ENCODE peak calls at places on chromosome 10, in four cellular contexts. One of them, this sample, is unnamed.

GRCh38 chr10:75492151-75492550 is 60.7 kb downstream of the LRMDA start:
- DNase-seq in neural crest cell: no peak
- DNase-seq in lower lobe of right lung: no peak
- DNase-seq in AG09309: no peak
- DNase-seq in this sample: no peak

GRCh38 chr10:128816726-128817125 is 650.3 kb upstream of the MGMT start:
- DNase-seq in neural crest cell: no peak
- DNase-seq in lower lobe of right lung: no peak
- DNase-seq in AG09309: no peak
- DNase-seq in this sample: no peak

GRCh38 chr10:77111611-77112550 is 525.7 kb downstream of the KCNMA1 start:
- DNase-seq in neural crest cell: peak
- DNase-seq in lower lobe of right lung: no peak
- DNase-seq in AG09309: peak
- DNase-seq in this sample: peak

GRCh38 chr10:108180883-108181282 is 1016.4 kb upstream of the SORCS1 start:
- DNase-seq in neural crest cell: no peak
- DNase-seq in lower lobe of right lung: no peak
- DNase-seq in AG09309: no peak
- DNase-seq in this sample: no peak

GRCh38 chr10:120600871-120601644 is 144.0 kb downstream of the PLPP4 start:
- DNase-seq in neural crest cell: peak
- DNase-seq in lower lobe of right lung: no peak
- DNase-seq in AG09309: no peak
- DNase-seq in this sample: no peak

GRCh38 chr10:103685880-103686669 is 169.3 kb downstream of the SH3PXD2A start:
- DNase-seq in neural crest cell: peak
- DNase-seq in lower lobe of right lung: peak
- DNase-seq in AG09309: peak
- DNase-seq in this sample: peak

GRCh38 chr10:102434251-102434913 is 2.0 kb upstream of the CUEDC2 start:
- DNase-seq in neural crest cell: no peak
- DNase-seq in lower lobe of right lung: no peak
- DNase-seq in AG09309: no peak
- DNase-seq in this sample: no peak

GRCh38 chr10:117425908-117426566 is 50.8 kb upstream of the PDZD8 start:
- DNase-seq in neural crest cell: no peak
- DNase-seq in lower lobe of right lung: no peak
- DNase-seq in AG09309: no peak
- DNase-seq in this sample: no peak

GRCh38 chr10:112790030-112790429 is 160.0 kb upstream of the TCF7L2 start:
- DNase-seq in neural crest cell: no peak
- DNase-seq in lower lobe of right lung: no peak
- DNase-seq in AG09309: no peak
- DNase-seq in this sample: no peak

GRCh38 chr10:50993817-50994251 is 80.5 kb upstream of the PRKG1 start:
- DNase-seq in neural crest cell: no peak
- DNase-seq in lower lobe of right lung: peak
- DNase-seq in AG09309: peak
- DNase-seq in this sample: no peak

GRCh38 chr10:78082636-78083035 is 49.0 kb downstream of the RPS24 start:
- DNase-seq in neural crest cell: no peak
- DNase-seq in lower lobe of right lung: no peak
- DNase-seq in AG09309: no peak
- DNase-seq in this sample: no peak

GRCh38 chr10:127194598-127194997 is 1.8 kb downstream of the INSYN2A start:
- DNase-seq in neural crest cell: no peak
- DNase-seq in lower lobe of right lung: no peak
- DNase-seq in AG09309: no peak
- DNase-seq in this sample: no peak

GRCh38 chr10:95814011-95814727 is 58.2 kb downstream of the ENTPD1 start:
- DNase-seq in neural crest cell: peak
- DNase-seq in lower lobe of right lung: no peak
- DNase-seq in AG09309: peak
- DNase-seq in this sample: no peak

GRCh38 chr10:15789793-15790525 is 70.2 kb upstream of the ITGA8 start:
- DNase-seq in neural crest cell: no peak
- DNase-seq in lower lobe of right lung: no peak
- DNase-seq in AG09309: peak
- DNase-seq in this sample: no peak

GRCh38 chr10:87734987-87735827 is 75.5 kb downstream of the PAPSS2 start:
- DNase-seq in neural crest cell: peak
- DNase-seq in lower lobe of right lung: no peak
- DNase-seq in AG09309: peak
- DNase-seq in this sample: peak

GRCh38 chr10:127850944-127851343 is 41.8 kb downstream of the CLRN3 start:
- DNase-seq in neural crest cell: no peak
- DNase-seq in lower lobe of right lung: no peak
- DNase-seq in AG09309: no peak
- DNase-seq in this sample: no peak

GRCh38 chr10:50594012-50594411 is 29.7 kb downstream of the SGMS1 start:
- DNase-seq in neural crest cell: no peak
- DNase-seq in lower lobe of right lung: no peak
- DNase-seq in AG09309: peak
- DNase-seq in this sample: no peak

GRCh38 chr10:61643316-61643751 is 19.4 kb upstream of the CABCOCO1 start:
- DNase-seq in neural crest cell: no peak
- DNase-seq in lower lobe of right lung: no peak
- DNase-seq in AG09309: no peak
- DNase-seq in this sample: no peak

GRCh38 chr10:93267521-93267920 is 193.8 kb downstream of the CYP26A1 start:
- DNase-seq in neural crest cell: no peak
- DNase-seq in lower lobe of right lung: no peak
- DNase-seq in AG09309: no peak
- DNase-seq in this sample: no peak

GRCh38 chr10:89360153-89360552 is 17.7 kb upstream of the IFIT1B start:
- DNase-seq in neural crest cell: no peak
- DNase-seq in lower lobe of right lung: no peak
- DNase-seq in AG09309: no peak
- DNase-seq in this sample: no peak

GRCh38 chr10:118961401-118961800 is 68.1 kb upstream of the NANOS1 start:
- DNase-seq in neural crest cell: no peak
- DNase-seq in lower lobe of right lung: no peak
- DNase-seq in AG09309: no peak
- DNase-seq in this sample: no peak

DNA sequence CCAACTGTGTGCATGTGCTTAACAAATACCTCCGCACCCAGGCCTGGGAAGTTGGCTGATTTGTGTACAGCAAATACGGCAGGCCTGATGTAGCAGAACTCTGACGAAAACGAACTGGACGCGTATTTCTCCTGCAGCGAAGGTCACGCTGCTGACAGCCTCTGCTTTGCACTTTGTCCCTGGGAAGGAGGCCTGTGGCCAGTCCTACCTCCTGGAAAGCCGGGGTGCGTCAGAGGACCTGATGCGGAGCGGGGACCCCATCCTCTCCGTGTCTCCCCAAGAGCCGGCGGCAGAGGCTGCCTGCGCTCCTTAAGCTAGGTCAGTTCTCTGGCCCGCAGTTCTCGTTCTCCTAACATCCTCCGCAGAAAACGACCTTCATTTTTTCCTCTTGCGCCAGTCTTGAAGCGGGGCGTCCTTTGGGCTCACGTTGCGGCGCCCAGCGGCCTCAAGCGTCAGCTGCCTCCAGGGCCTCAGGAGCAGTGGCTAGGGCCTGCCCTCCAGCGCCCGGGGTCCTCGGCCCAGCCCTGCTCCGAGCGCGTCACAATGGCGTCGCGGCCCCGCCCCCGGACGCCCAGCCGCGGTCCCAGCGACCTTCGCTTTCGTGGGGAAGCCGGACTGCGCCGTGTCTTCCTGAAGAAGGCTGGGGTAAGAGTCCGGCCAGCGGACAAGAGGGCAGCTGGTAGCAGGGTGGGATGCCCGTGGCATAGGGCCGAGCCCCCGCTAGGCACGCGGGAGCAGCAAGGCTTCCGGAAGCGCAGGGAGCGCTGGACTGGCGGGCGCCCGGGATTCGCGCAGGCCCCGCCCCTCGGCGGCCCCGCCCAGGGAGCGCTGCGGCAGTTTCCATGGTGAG is at the start of gene ZNF487:
- DNase-seq in neural crest cell: peak
- DNase-seq in lower lobe of right lung: peak
- DNase-seq in AG09309: peak
- DNase-seq in this sample: peak
- TF ChIP-seq CTCF in neural crest cell: no peak
- TF ChIP-seq CTCF in lower lobe of right lung: peak
- TF ChIP-seq CTCF in AG09309: peak
- TF ChIP-seq CTCF in this sample: no peak

GRCh38 chr10:105793071-105793470 is 1152.0 kb downstream of the SORCS3 start:
- DNase-seq in neural crest cell: no peak
- DNase-seq in lower lobe of right lung: no peak
- DNase-seq in AG09309: no peak
- DNase-seq in this sample: no peak

GRCh38 chr10:105803206-105803605 is 1162.1 kb downstream of the SORCS3 start:
- DNase-seq in neural crest cell: no peak
- DNase-seq in lower lobe of right lung: no peak
- DNase-seq in AG09309: no peak
- DNase-seq in this sample: no peak

GRCh38 chr10:105800626-105801025 is 1159.5 kb downstream of the SORCS3 start:
- DNase-seq in neural crest cell: no peak
- DNase-seq in lower lobe of right lung: no peak
- DNase-seq in AG09309: no peak
- DNase-seq in this sample: no peak

GRCh38 chr10:105797234-105797890 is 1156.3 kb downstream of the SORCS3 start:
- DNase-seq in neural crest cell: no peak
- DNase-seq in lower lobe of right lung: no peak
- DNase-seq in AG09309: no peak
- DNase-seq in this sample: no peak
- TF ChIP-seq CTCF in neural crest cell: peak
- TF ChIP-seq CTCF in lower lobe of right lung: peak
- TF ChIP-seq CTCF in AG09309: peak
- TF ChIP-seq CTCF in this sample: peak

GRCh38 chr10:9311702-9312499 is 1257.4 kb downstream of the GATA3 start:
- DNase-seq in neural crest cell: no peak
- DNase-seq in lower lobe of right lung: no peak
- DNase-seq in AG09309: no peak
- DNase-seq in this sample: no peak
- TF ChIP-seq CTCF in neural crest cell: peak
- TF ChIP-seq CTCF in lower lobe of right lung: peak
- TF ChIP-seq CTCF in AG09309: peak
- TF ChIP-seq CTCF in this sample: peak

GRCh38 chr10:26269754-26270153 is 53.2 kb downstream of the GAD2 start:
- DNase-seq in neural crest cell: peak
- DNase-seq in lower lobe of right lung: no peak
- DNase-seq in AG09309: peak
- DNase-seq in this sample: peak
- TF ChIP-seq CTCF in neural crest cell: peak
- TF ChIP-seq CTCF in lower lobe of right lung: peak
- TF ChIP-seq CTCF in AG09309: peak
- TF ChIP-seq CTCF in this sample: peak

GRCh38 chr10:1074063-1074747 is 18.0 kb downstream of the WDR37 start:
- DNase-seq in neural crest cell: no peak
- DNase-seq in lower lobe of right lung: no peak
- DNase-seq in AG09309: no peak
- DNase-seq in this sample: no peak

GRCh38 chr10:1070939-1071338 is 14.8 kb downstream of the WDR37 start:
- DNase-seq in neural crest cell: no peak
- DNase-seq in lower lobe of right lung: no peak
- DNase-seq in AG09309: no peak
- DNase-seq in this sample: no peak

GRCh38 chr10:1078668-1079067 is 22.5 kb downstream of the WDR37 start:
- DNase-seq in neural crest cell: no peak
- DNase-seq in lower lobe of right lung: no peak
- DNase-seq in AG09309: no peak
- DNase-seq in this sample: no peak

GRCh38 chr10:1069680-1070079 is 13.5 kb downstream of the WDR37 start:
- DNase-seq in neural crest cell: no peak
- DNase-seq in lower lobe of right lung: no peak
- DNase-seq in AG09309: no peak
- DNase-seq in this sample: no peak

DNA sequence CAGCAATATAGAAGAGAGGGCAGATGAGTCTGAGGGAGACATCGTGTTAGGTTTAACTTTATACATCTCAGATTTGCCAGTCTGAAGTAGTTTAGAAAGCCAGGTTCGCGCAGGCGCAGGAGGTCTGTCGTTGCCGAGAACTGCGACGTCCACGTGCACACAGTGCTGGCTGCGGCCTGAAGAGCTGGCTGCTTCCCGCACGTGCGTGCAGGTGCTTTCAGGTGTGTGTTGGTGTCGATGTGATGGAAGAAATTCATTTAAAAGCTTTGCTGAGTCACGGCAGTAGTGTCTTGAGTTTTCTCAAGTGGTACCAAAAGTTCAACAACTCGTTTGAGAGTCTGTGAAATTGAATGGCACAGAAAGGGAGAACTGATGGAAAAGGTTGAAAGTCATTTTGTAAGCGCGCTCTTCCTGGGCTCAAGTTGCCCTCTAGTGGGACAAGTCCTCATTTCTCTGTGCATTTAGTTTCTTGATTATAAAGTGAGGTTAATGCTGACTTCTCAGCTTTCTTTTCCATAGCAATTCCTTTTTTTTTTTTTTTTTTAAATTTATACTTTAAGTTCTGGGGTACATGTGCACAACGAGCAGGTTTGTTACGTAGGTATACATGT is 18.7 kb downstream of the WDR37 start:
- DNase-seq in neural crest cell: no peak
- DNase-seq in lower lobe of right lung: peak
- DNase-seq in AG09309: no peak
- DNase-seq in this sample: no peak
- TF ChIP-seq CTCF in neural crest cell: peak
- TF ChIP-seq CTCF in lower lobe of right lung: no peak
- TF ChIP-seq CTCF in AG09309: no peak
- TF ChIP-seq CTCF in this sample: peak

GRCh38 chr10:74097776-74098175 is 52.9 kb downstream of the AP3M1 start:
- DNase-seq in neural crest cell: no peak
- DNase-seq in lower lobe of right lung: no peak
- DNase-seq in AG09309: no peak
- DNase-seq in this sample: no peak
- TF ChIP-seq CTCF in neural crest cell: no peak
- TF ChIP-seq CTCF in lower lobe of right lung: no peak
- TF ChIP-seq CTCF in AG09309: no peak
- TF ChIP-seq CTCF in this sample: no peak

GRCh38 chr10:74035324-74035723 is 37.4 kb downstream of the VCL start:
- DNase-seq in neural crest cell: no peak
- DNase-seq in lower lobe of right lung: no peak
- DNase-seq in AG09309: no peak
- DNase-seq in this sample: no peak
- TF ChIP-seq CTCF in neural crest cell: peak
- TF ChIP-seq CTCF in lower lobe of right lung: peak
- TF ChIP-seq CTCF in AG09309: no peak
- TF ChIP-seq CTCF in this sample: peak